ENCODE peak calls at places on chromosome 15, in seven cellular contexts. Y is A549, X is ovary, A is endothelial cell of umbilical vein, D is esophagus squamous epithelium, L is gastrocnemius medialis, G is K562. T is an unnamed sample.

GRCh38 chr15:81015595-81016252 is 15.0 kb downstream of the TLNRD1 start:
- DNase-seq in G (no peak), A (no peak), D (no peak), L (no peak), X (no peak), Y (no peak), T (no peak)

GRCh38 chr15:86002444-86002843 is 77.2 kb upstream of the AGBL1 start:
- DNase-seq in G (no peak), L (no peak), A (no peak), D (no peak), X (no peak), Y (no peak), T (no peak)

GRCh38 chr15:77034620-77035467 is 36.1 kb downstream of the TSPAN3 start:
- DNase-seq in D (no peak), G (peak; percentile 66), Y (no peak), A (peak; percentile 29), X (no peak), L (no peak), T (no peak)

GRCh38 chr15:51708013-51708412 is 26.7 kb downstream of the SCG3 start:
- DNase-seq in X (peak; percentile 20), Y (no peak), D (no peak), G (no peak), L (no peak), A (no peak), T (no peak)

GRCh38 chr15:80856400-80856799 is 77.2 kb downstream of the CEMIP start:
- DNase-seq in D (no peak), X (no peak), L (no peak), G (peak; percentile 28), Y (no peak), A (no peak), T (no peak)

GRCh38 chr15:51367322-51367976 is 26.0 kb downstream of the GLDN start:
- DNase-seq in G (no peak), X (no peak), L (no peak), D (no peak), Y (peak; percentile 74), A (no peak), T (no peak)

GRCh38 chr15:80870893-80871292 is 91.7 kb downstream of the CEMIP start:
- DNase-seq in D (no peak), L (no peak), X (no peak), A (no peak), Y (no peak), G (no peak), T (no peak)

GRCh38 chr15:58604455-58604923 is 145.0 kb downstream of the ADAM10 start:
- DNase-seq in G (no peak), X (no peak), L (no peak), A (no peak), Y (no peak), D (no peak), T (no peak)

GRCh38 chr15:94258246-94258645 is 26.9 kb downstream of the MCTP2 start:
- DNase-seq in D (no peak), Y (no peak), L (no peak), A (no peak), G (no peak), X (no peak), T (no peak)

GRCh38 chr15:51756482-51756881 is 5.1 kb downstream of the TMOD2 start:
- DNase-seq in G (no peak), D (no peak), Y (no peak), A (no peak), L (no peak), X (no peak), T (no peak)

GRCh38 chr15:68614621-68615035 is 35.8 kb downstream of the CORO2B start:
- DNase-seq in A (no peak), D (no peak), G (no peak), Y (no peak), X (peak; percentile 50), L (no peak), T (no peak)

GRCh38 chr15:80850941-80851451 is 71.8 kb downstream of the CEMIP start:
- DNase-seq in L (no peak), G (no peak), Y (no peak), A (no peak), D (no peak), X (no peak), T (no peak)

GRCh38 chr15:84023636-84024035 is 211.9 kb upstream of the GOLGA6L4 start:
- DNase-seq in X (peak; percentile 42), G (peak; percentile 59), L (no peak), A (no peak), Y (peak; percentile 51), D (no peak), T (peak; percentile 31)

GRCh38 chr15:80418892-80419537 is 14.8 kb downstream of the ARNT2 start:
- DNase-seq in Y (peak; percentile 73), L (no peak), X (no peak), D (no peak), G (peak; percentile 25), A (peak; percentile 16), T (no peak)

GRCh38 chr15:69160976-69161877 is 792 bp downstream of the GLCE start:
- DNase-seq in X (peak; percentile 31), Y (peak; percentile 48), D (no peak), A (no peak), L (no peak), G (peak; percentile 29), T (no peak)

GRCh38 chr15:72992733-72993321 is 59.4 kb upstream of the NEO1 start:
- DNase-seq in Y (no peak), D (no peak), G (no peak), L (no peak), A (no peak), X (peak; percentile 48), T (no peak)

GRCh38 chr15:88630141-88630721 is 8.6 kb upstream of the ISG20 start:
- DNase-seq in D (no peak), X (no peak), A (peak; percentile 55), G (no peak), L (no peak), Y (peak; percentile 53), T (no peak)

GRCh38 chr15:87758739-87759457 is 497.6 kb downstream of the NTRK3 start:
- DNase-seq in G (no peak), D (no peak), L (no peak), X (no peak), A (no peak), Y (no peak), T (no peak)

GRCh38 chr15:47717036-47717611 is at the start of gene SEMA6D:
- DNase-seq in L (peak; percentile 79), Y (peak; percentile 12), A (peak; percentile 87), X (peak; percentile 78), D (no peak), G (no peak), T (no peak)

GRCh38 chr15:101407439-101407838 is 82.1 kb downstream of the PCSK6 start:
- DNase-seq in A (no peak), D (no peak), X (no peak), L (no peak), G (no peak), Y (no peak), T (no peak)

GRCh38 chr15:98123297-98123696 is 162.8 kb downstream of the ARRDC4 start:
- DNase-seq in A (no peak), Y (no peak), X (no peak), D (no peak), G (no peak), L (no peak), T (no peak)

GRCh38 chr15:37045859-37046318 is 54.5 kb downstream of the MEIS2 start:
- DNase-seq in Y (no peak), L (no peak), D (no peak), A (no peak), X (no peak), G (no peak), T (no peak)

GRCh38 chr15:31081568-31082250 is 19.8 kb downstream of the TRPM1 start:
- DNase-seq in G (no peak), D (no peak), A (no peak), Y (no peak), L (no peak), X (no peak), T (no peak)

DNA sequence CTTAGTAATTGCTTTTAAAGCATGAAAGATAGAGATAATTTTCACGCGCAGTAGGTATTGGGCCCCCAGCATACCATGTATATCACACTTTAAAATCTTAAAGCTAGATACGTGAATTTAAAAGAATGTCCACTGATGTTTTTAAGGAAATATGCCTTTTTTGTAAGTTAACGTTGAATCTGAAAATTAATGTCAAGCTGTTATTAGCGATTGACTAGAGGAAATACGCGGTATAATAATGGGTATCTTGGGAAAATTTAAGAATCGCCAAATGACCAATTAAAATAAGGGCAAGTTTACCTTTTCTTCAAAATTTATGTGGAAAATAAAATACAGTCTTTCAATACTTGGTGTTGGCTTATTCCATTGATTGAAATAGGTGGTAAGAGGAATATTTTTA is 13.3 kb upstream of the CHD2 start:
- DNase-seq in X (no peak), Y (no peak), L (no peak), D (no peak), A (no peak), G (no peak), T (no peak)
- H3K27ac ChIP-seq in X (no peak overlapping the region), Y (peak overlapping the region; percentile 98), L (peak overlapping the region; percentile 99), D (peak overlapping the region; percentile 95), A (no peak overlapping the region), G (no peak overlapping the region), T (peak overlapping the region; percentile 5)

GRCh38 chr15:99973351-99973750 is 240.1 kb upstream of the LYSMD4 start:
- DNase-seq in G (no peak), D (no peak), Y (no peak), X (no peak), A (no peak), L (no peak), T (no peak)
- TF ChIP-seq POLR2A in G (no peak), D (no peak), Y (no peak), X (no peak), A (no peak), L (no peak), T (no peak)

DNA sequence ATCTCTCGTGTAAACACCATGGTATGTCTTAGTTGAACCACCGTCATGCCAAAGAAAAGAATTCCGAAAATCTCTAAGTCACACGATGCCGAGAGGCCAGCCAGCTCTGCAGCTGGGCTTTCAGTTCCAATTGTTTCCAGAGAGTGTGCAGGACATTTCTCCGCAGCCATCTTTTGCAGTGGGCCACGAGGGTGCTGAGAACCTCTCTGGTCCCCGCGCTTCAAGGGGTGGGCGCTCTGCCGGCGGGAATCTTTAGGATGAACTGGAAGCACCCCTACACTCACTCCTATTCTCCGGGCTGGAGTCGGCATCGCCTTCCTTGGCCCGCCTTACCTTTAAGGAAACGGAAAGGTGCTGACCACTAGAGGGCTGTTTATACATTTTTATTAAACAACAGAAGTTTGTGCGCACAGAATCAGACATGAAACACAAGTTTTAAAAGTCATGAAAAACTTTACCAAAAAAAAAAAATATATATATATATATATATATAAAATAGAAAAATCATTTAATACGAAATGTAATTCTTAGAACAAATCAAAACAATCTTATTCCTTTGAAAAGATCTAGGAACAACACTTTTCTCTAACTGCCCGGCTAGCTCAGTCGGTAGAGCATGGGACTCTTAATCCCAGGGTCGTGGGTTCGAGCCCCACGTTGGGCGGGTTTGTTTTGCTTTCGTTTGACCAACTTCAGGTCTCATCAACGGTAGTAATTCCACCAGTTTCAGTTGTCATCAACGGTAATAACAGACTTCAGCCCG is 12.5 kb upstream of the MORF4L1 start:
- DNase-seq in G (peak; percentile 70), Y (peak; percentile 96), X (peak; percentile 50), D (no peak), A (peak; percentile 76), L (peak; percentile 23), T (no peak)
- H3K4me1 ChIP-seq in G (peaks cover 4% of the 10 kb centered on the region), Y (no peaks in the 10 kb centered on the region), X (peaks cover 1% of the 10 kb centered on the region), D (peaks cover 13% of the 10 kb centered on the region), A (peaks cover 5% of the 10 kb centered on the region), L (no peaks in the 10 kb centered on the region), T (peaks cover 6% of the 10 kb centered on the region)

DNA sequence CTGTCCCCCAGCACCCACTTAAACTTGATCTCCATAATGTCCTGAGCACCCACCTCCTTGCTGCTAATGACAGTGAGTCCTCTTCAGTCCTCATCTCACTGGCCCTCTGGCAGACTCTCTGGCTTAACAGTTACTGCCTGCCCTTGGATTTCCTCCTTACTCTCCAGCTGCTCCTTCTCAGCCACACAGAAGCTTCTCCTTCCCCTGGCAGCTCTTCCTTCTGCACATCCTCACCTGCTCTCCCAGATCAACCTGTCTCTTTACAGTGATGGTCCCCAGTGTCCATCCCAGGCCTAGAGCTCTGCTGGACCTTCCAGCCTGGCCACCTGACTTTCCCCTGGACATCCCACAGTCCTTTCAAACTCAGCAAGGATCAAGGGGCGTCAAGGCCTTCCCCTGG is 47.4 kb upstream of the SMAD3 start:
- DNase-seq in Y (no peak), L (no peak), G (no peak), A (no peak), X (no peak), D (no peak), T (no peak)
- H3K27ac ChIP-seq in Y (no peak overlapping the region), L (no peak overlapping the region), G (no peak overlapping the region), A (no peak overlapping the region), X (no peak overlapping the region), D (no peak overlapping the region), T (no peak overlapping the region)